ENCODE peak calls at places on chromosome 15, in five cellular contexts. J, D, M, Q and S are unnamed samples.

GRCh38 chr15:95843241-95843851 is 487.2 kb upstream of the NR2F2 start:
- DNase-seq in J (no peak), D (no peak), M (no peak), Q (no peak), S (peak)

GRCh38 chr15:26806161-26806560 is 33.3 kb upstream of the GABRB3 start:
- DNase-seq in J (no peak), D (no peak), M (no peak), Q (no peak), S (no peak)

GRCh38 chr15:89794627-89795241 is 18.6 kb downstream of the MESP2 start:
- DNase-seq in J (no peak), D (no peak), M (no peak), Q (no peak), S (no peak)

GRCh38 chr15:94041731-94042130 is 189.6 kb upstream of the MCTP2 start:
- DNase-seq in J (no peak), D (no peak), M (no peak), Q (no peak), S (no peak)

GRCh38 chr15:40769310-40770146 is at the start of gene C15orf62:
- DNase-seq in J (peak), D (peak), M (peak), Q (no peak), S (no peak)

GRCh38 chr15:25783607-25784131 is 79.5 kb downstream of the ATP10A start:
- DNase-seq in J (no peak), D (peak), M (no peak), Q (peak), S (no peak)

GRCh38 chr15:75029378-75030022 is 6.1 kb downstream of the PPCDC start:
- DNase-seq in J (peak), D (peak), M (peak), Q (peak), S (peak)

GRCh38 chr15:61923173-61923572 is 137.1 kb downstream of the VPS13C start:
- DNase-seq in J (no peak), D (no peak), M (no peak), Q (no peak), S (no peak)

GRCh38 chr15:95840004-95840403 is 490.5 kb upstream of the NR2F2 start:
- DNase-seq in J (no peak), D (no peak), M (peak), Q (no peak), S (no peak)

GRCh38 chr15:82838096-82838735 is 28.8 kb downstream of the WHAMM start:
- DNase-seq in J (no peak), D (no peak), M (no peak), Q (no peak), S (no peak)

GRCh38 chr15:77126516-77126915 is 55.6 kb upstream of the TSPAN3 start:
- DNase-seq in J (no peak), D (no peak), M (no peak), Q (no peak), S (no peak)

GRCh38 chr15:85439996-85440395 is 59.6 kb downstream of the AKAP13 start:
- DNase-seq in J (no peak), D (no peak), M (no peak), Q (no peak), S (no peak)

GRCh38 chr15:85443046-85443445 is 62.6 kb downstream of the AKAP13 start:
- DNase-seq in J (no peak), D (no peak), M (no peak), Q (no peak), S (no peak)

GRCh38 chr15:85444329-85444605 is 63.9 kb downstream of the AKAP13 start:
- DNase-seq in J (no peak), D (no peak), M (no peak), Q (no peak), S (no peak)

GRCh38 chr15:85443593-85444328 is 63.4 kb downstream of the AKAP13 start:
- DNase-seq in J (no peak), D (no peak), M (no peak), Q (no peak), S (no peak)

GRCh38 chr15:85440451-85440850 is 60.0 kb downstream of the AKAP13 start:
- DNase-seq in J (no peak), D (no peak), M (no peak), Q (no peak), S (no peak)
- H3K27ac ChIP-seq in J (no peak), D (no peak), M (no peak), Q (no peak), S (no peak)

DNA sequence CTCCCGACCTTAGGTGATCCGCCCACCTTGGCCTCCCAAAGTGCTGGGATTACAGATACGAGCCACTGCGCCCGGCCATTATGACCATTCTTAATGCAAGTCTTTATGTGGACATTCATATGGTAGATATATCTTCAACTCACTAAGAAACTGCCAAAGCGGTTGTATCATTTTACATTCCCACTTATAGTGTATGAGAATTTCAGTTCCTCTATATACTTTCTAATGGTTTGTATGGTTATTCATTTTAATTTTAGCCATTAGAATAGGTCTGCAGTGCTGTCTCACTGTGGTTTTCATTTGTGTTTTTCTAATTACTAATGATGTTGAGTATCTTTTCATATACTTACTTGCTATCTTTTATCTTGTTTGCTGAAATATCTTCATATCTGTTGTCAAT is 32.5 kb downstream of the TCF12 start:
- DNase-seq in J (no peak), D (no peak), M (no peak), Q (no peak), S (no peak)
- H3K27ac ChIP-seq in J (no peak), D (no peak), M (no peak), Q (no peak), S (no peak)

GRCh38 chr15:33204087-33204486 is 9.6 kb upstream of the FMN1 start:
- DNase-seq in J (no peak), D (no peak), M (no peak), Q (no peak), S (no peak)

GRCh38 chr15:33201376-33202189 is 7.1 kb upstream of the FMN1 start:
- DNase-seq in J (peak), D (peak), M (no peak), Q (peak), S (no peak)

GRCh38 chr15:33197636-33198035 is 3.1 kb upstream of the FMN1 start:
- DNase-seq in J (no peak), D (no peak), M (no peak), Q (no peak), S (no peak)

GRCh38 chr15:33200444-33200843 is 5.9 kb upstream of the FMN1 start:
- DNase-seq in J (no peak), D (no peak), M (no peak), Q (no peak), S (no peak)

DNA sequence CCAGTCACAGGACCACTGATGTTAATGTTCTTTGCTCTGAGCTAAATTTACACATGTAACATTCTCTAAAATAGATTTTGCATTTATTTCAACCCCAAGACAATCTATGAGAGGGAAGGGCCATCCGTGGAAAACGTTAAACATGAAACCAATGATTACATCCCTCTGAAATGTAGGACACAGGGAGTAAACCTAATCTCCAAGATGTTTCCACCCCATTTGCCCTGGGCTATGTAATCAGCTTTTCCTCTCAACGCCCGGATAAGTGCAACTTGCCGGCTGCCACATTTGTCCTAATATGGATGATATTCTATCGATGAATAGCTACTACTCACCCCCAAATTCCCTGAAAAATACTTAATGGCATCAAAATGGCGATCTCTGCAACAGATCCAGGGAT is 6.4 kb upstream of the FMN1 start:
- DNase-seq in J (no peak), D (no peak), M (no peak), Q (no peak), S (no peak)
- H3K27ac ChIP-seq in J (no peak), D (no peak), M (no peak), Q (no peak), S (no peak)

GRCh38 chr15:64476550-64476949 is 16.2 kb downstream of the ZNF609 start:
- DNase-seq in J (no peak), D (no peak), M (no peak), Q (no peak), S (no peak)
- H3K27ac ChIP-seq in J (no peak), D (no peak), M (no peak), Q (no peak), S (no peak)

GRCh38 chr15:96889734-96890480 is 559.4 kb downstream of the NR2F2 start:
- DNase-seq in J (no peak), D (no peak), M (no peak), Q (no peak), S (no peak)

GRCh38 chr15:96888764-96889163 is 558.3 kb downstream of the NR2F2 start:
- DNase-seq in J (no peak), D (no peak), M (no peak), Q (no peak), S (no peak)

GRCh38 chr15:96882361-96882760 is 551.9 kb downstream of the NR2F2 start:
- DNase-seq in J (no peak), D (no peak), M (no peak), Q (no peak), S (no peak)

GRCh38 chr15:96893159-96893906 is 562.8 kb downstream of the NR2F2 start:
- DNase-seq in J (no peak), D (no peak), M (peak), Q (no peak), S (no peak)

GRCh38 chr15:96887730-96888129 is 557.2 kb downstream of the NR2F2 start:
- DNase-seq in J (no peak), D (no peak), M (no peak), Q (no peak), S (no peak)
- H3K27ac ChIP-seq in J (no peak), D (no peak), M (no peak), Q (no peak), S (no peak)

GRCh38 chr15:100222349-100222715 is 119.4 kb downstream of the ADAMTS17 start:
- DNase-seq in J (no peak), D (no peak), M (no peak), Q (no peak), S (no peak)
- H3K27ac ChIP-seq in J (no peak), D (no peak), M (no peak), Q (no peak), S (no peak)